ENCODE peak calls at places on chromosome 21, in four cellular contexts. K is GM12878, P is K562, F is HepG2. B is an unnamed sample.

GRCh38 chr21:29359718-29360117 is 61.0 kb downstream of the BACH1 start:
- DNase-seq in K (no peak), P (no peak), F (no peak), B (no peak)

GRCh38 chr21:41207401-41208388 is 39.7 kb downstream of the BACE2 start:
- DNase-seq in K (no peak), P (no peak), F (peak), B (no peak)

GRCh38 chr21:37815893-37816292 is 100.4 kb downstream of the KCNJ6 start:
- DNase-seq in K (no peak), P (no peak), F (no peak), B (no peak)

GRCh38 chr21:42906222-42906621 is 13.1 kb downstream of the NDUFV3 start:
- DNase-seq in K (no peak), P (no peak), F (no peak), B (no peak)

GRCh38 chr21:33662046-33662445 is 19.7 kb downstream of the ITSN1 start:
- DNase-seq in K (no peak), P (no peak), F (no peak), B (no peak)

GRCh38 chr21:33940846-33941245 is 25.2 kb upstream of the ATP5PO start:
- DNase-seq in K (no peak), P (no peak), F (no peak), B (no peak)

GRCh38 chr21:33572350-33572749 is 16.1 kb downstream of the DONSON start:
- DNase-seq in K (no peak), P (no peak), F (no peak), B (no peak)

GRCh38 chr21:42364304-42364865 is 1.9 kb downstream of the TFF1 start:
- DNase-seq in K (no peak), P (no peak), F (no peak), B (no peak)

GRCh38 chr21:27363719-27364479 is 397.0 kb upstream of the ADAMTS5 start:
- DNase-seq in K (no peak), P (no peak), F (no peak), B (no peak)

GRCh38 chr21:36784942-36785341 is 86.0 kb downstream of the SIM2 start:
- DNase-seq in K (no peak), P (no peak), F (no peak), B (no peak)

GRCh38 chr21:36790616-36791015 is 91.7 kb downstream of the SIM2 start:
- DNase-seq in K (no peak), P (no peak), F (no peak), B (no peak)

GRCh38 chr21:36791150-36791549 is 92.2 kb downstream of the SIM2 start:
- DNase-seq in K (no peak), P (no peak), F (no peak), B (no peak)

GRCh38 chr21:36785615-36786014 is 86.7 kb downstream of the SIM2 start:
- DNase-seq in K (no peak), P (no peak), F (no peak), B (no peak)

DNA sequence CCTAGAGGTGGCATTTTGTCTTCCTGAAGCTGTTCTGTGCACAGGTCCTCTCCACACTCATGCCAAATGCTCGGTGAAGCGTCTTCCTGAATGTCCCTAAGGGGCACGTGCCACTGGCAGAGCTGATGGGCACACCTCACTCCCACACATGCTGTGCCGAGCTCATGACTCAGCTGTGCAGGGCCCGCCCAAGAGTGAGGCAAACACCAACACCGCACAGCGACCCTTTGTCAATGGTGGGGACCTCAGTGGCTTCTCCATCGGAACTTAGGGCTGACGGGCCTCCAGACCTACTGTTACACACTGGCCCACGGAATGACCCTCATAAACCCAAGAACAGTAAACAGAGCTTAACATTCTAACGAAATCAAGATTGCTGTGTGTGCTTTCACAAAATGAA is 89.2 kb downstream of the SIM2 start:
- DNase-seq in K (no peak), P (no peak), F (no peak), B (no peak)
- TF ChIP-seq TAF1 in K (no peak), P (no peak), F (no peak), B (no peak)

DNA sequence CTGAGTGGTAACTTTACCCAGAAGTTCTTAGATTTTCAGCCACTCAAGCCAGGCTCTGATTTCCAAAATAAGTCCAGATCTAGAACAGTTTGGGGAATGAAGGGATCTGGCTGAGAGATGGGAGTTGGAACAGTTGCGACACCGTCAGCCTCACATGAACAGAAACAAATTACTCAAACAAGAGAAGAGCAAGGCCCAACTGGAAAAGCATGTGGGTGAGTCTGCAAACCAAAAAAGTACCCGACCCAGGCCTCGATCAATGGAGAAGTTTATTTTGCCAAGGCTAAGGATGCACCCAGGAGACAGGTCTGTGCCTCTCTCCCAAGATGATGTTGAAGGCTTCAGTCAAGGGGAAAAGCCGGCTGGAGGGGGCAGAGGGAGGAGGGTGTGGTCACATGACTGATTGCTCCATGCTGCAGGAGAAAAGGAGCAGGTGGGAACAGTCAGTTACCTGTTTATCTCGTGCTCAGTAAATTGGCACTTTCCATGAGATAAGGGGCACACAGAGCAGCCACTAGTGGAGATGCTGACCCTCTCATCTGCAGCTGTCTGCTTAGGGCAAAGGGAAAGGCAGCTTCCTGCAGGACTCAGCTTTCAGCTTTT is 42.3 kb downstream of the KRTAP10-1 start:
- DNase-seq in K (no peak), P (no peak), F (no peak), B (no peak)
- TF ChIP-seq EP300 in K (no peak), P (no peak), F (no peak), B (no peak)

GRCh38 chr21:16535100-16535418 is 805.3 kb downstream of the USP25 start:
- DNase-seq in K (no peak), P (no peak), F (no peak), B (peak)
- TF ChIP-seq REST in K (no peak), P (no peak), F (no peak), B (no peak)

DNA sequence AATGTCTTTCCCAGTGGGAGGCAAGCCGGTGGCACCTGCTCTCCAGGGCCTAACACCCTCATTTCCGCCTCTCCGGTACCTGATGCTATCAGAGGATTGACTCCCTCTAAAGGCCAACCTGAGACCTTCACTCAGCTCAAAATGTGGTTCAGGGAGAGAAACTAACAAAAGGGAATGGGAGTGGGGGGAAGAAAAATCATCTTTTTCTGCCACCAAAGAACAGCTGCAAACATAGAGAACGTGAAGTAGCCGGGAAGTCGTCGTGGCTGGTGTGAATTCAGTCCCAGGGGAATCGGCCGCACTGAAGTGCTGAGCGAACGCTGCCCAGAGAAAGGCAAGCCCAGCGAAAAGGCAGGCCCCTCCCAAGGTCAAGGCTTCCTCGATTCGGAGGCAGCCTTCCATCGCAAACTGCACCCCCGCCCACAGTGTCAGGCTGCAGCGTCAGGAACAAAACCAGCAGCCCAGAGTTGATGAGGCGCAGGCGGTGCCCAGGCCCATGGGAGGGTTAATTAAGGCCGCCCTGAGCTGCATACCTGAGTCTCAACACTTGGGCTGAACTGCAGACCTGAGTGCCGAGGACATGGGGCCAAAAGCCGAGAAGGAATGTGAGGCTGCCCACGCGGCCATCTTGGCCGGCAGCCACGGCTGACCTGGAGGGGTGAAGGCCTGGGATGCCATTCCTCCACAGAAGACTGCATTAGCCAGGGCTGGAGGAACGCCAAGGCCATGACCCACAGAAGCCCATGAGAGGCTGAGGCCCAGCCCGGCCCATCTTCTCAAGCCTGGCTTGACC is 160.2 kb downstream of the PSMG1 start:
- DNase-seq in K (no peak), P (no peak), F (peak), B (no peak)
- TF ChIP-seq TAF1 in K (no peak), P (no peak), F (no peak), B (no peak)

DNA sequence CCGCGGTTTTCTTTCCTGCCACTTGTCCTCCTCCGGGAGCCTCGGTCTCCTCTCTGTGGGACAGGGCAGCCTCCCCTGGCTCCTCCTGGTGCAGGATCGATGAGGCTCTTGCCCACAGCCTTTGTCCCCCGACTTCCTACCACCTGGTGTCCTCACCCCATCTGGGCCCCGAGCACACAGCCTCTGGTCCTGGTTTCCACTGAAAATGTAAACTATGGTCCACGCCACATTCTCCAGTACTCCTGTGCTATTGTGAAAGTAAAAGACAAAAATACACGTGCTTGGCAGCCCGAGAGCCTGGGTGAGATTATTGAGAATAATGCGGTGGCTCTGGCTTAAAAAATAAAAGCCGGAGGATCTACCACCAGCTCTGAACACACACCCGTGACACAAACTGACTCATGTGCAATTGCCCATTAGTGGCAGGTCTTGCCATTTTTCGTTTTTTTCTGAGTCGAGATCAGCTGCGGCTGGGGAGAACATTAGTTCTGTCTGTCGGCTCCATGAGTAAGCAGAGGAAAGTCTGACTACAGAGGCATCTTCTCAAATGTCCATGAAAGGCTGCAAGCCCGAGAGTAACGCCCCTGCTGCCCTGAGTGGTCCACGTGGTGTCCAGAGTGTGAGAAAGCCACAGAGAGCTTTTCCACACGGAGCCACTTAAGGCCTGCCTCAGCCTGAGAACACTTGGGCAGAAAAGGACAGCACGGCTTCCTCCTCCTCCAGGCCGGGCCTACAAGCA is 5.7 kb upstream of the COL6A2 start:
- DNase-seq in K (no peak), P (no peak), F (no peak), B (no peak)
- TF ChIP-seq EP300 in K (no peak), P (no peak), F (no peak), B (no peak)

GRCh38 chr21:14071902-14072734 is 138.6 kb downstream of the LIPI start:
- DNase-seq in K (no peak), P (no peak), F (no peak), B (no peak)
- TF ChIP-seq REST in K (no peak), P (no peak), F (no peak), B (no peak)

GRCh38 chr21:32423846-32424535 is 11.5 kb downstream of the EVA1C start:
- DNase-seq in K (no peak), P (no peak), F (no peak), B (no peak)

GRCh38 chr21:32425628-32426027 is 13.1 kb downstream of the EVA1C start:
- DNase-seq in K (no peak), P (no peak), F (no peak), B (no peak)

GRCh38 chr21:32422064-32422463 is 9.6 kb downstream of the EVA1C start:
- DNase-seq in K (no peak), P (no peak), F (no peak), B (no peak)

GRCh38 chr21:32424674-32425073 is 12.2 kb downstream of the EVA1C start:
- DNase-seq in K (no peak), P (no peak), F (no peak), B (no peak)

GRCh38 chr21:32423320-32423719 is 10.8 kb downstream of the EVA1C start:
- DNase-seq in K (no peak), P (no peak), F (no peak), B (no peak)
- TF ChIP-seq TAF1 in K (no peak), P (no peak), F (no peak), B (no peak)

B was measured in SK-N-SH.